ENCODE peak calls at places on chromosomes 13 and 19, in four cellular contexts. One of them, this sample, is unnamed.
A peak's percentile ranks its signal among the peaks of the same experiment; 100 is the strongest.

GRCh38 chr19:1446713-1447564 is 3.0 kb upstream of the APC2 start:
- DNase-seq in K562: no peak
- DNase-seq in HepG2: no peak
- DNase-seq in GM12878: no peak
- DNase-seq in this sample: no peak

GRCh38 chr13:43364210-43365041 is 341.0 kb downstream of the DNAJC15 start:
- DNase-seq in K562: no peak
- DNase-seq in HepG2: no peak
- DNase-seq in GM12878: no peak
- DNase-seq in this sample: no peak

GRCh38 chr13:97280478-97280877 is 58.3 kb downstream of the MBNL2 start:
- DNase-seq in HepG2: no peak
- DNase-seq in GM12878: no peak
- DNase-seq in K562: no peak
- DNase-seq in this sample: no peak

GRCh38 chr13:41548870-41549269 is 91.5 kb downstream of the RGCC start:
- DNase-seq in K562: no peak
- DNase-seq in GM12878: no peak
- DNase-seq in HepG2: no peak
- DNase-seq in this sample: no peak

GRCh38 chr19:56261145-56261544 is 11.4 kb upstream of the EDDM13 start:
- DNase-seq in K562: no peak
- DNase-seq in GM12878: no peak
- DNase-seq in HepG2: no peak
- DNase-seq in this sample: no peak

GRCh38 chr19:46860846-46861690 is at the start of gene ARHGAP35:
- DNase-seq in K562: peak; percentile 85
- DNase-seq in HepG2: no peak
- DNase-seq in GM12878: no peak
- DNase-seq in this sample: no peak

GRCh38 chr13:94112227-94112626 is 367.3 kb downstream of the DCT start:
- DNase-seq in HepG2: peak; percentile 28
- DNase-seq in K562: no peak
- DNase-seq in GM12878: no peak
- DNase-seq in this sample: no peak

GRCh38 chr13:42946927-42947326 is 45.1 kb downstream of the EPSTI1 start:
- DNase-seq in HepG2: no peak
- DNase-seq in GM12878: no peak
- DNase-seq in K562: no peak
- DNase-seq in this sample: no peak

GRCh38 chr13:106513025-106513424 is 22.4 kb downstream of the EFNB2 start:
- DNase-seq in GM12878: no peak
- DNase-seq in K562: no peak
- DNase-seq in HepG2: no peak
- DNase-seq in this sample: no peak

GRCh38 chr19:58196911-58197616 is 14.2 kb downstream of the ZNF274 start:
- DNase-seq in GM12878: no peak
- DNase-seq in HepG2: peak; percentile 10
- DNase-seq in K562: no peak
- DNase-seq in this sample: no peak

GRCh38 chr13:49351871-49352270 is 92.0 kb downstream of the CAB39L start:
- DNase-seq in K562: no peak
- DNase-seq in GM12878: no peak
- DNase-seq in HepG2: no peak
- DNase-seq in this sample: no peak

GRCh38 chr19:20926796-20927195 is 3.7 kb downstream of the ZNF85 start:
- DNase-seq in HepG2: peak; percentile 2
- DNase-seq in K562: no peak
- DNase-seq in GM12878: no peak
- DNase-seq in this sample: no peak

GRCh38 chr13:72208112-72208645 is 341.2 kb upstream of the DACH1 start:
- DNase-seq in HepG2: no peak
- DNase-seq in GM12878: no peak
- DNase-seq in K562: no peak
- DNase-seq in this sample: no peak

GRCh38 chr19:12052057-12052570 is 647 bp downstream of the ZNF878 start:
- DNase-seq in HepG2: no peak
- DNase-seq in GM12878: no peak
- DNase-seq in K562: no peak
- DNase-seq in this sample: no peak

GRCh38 chr19:12095111-12095790 is 30.7 kb downstream of the ZNF844 start:
- DNase-seq in HepG2: no peak
- DNase-seq in GM12878: no peak
- DNase-seq in K562: no peak
- DNase-seq in this sample: no peak

GRCh38 chr19:13100031-13100588 is 2.5 kb downstream of the LYL1 start:
- DNase-seq in HepG2: no peak
- DNase-seq in K562: no peak
- DNase-seq in GM12878: peak; percentile 78
- DNase-seq in this sample: no peak

GRCh38 chr19:49149652-49150105 is 5.5 kb downstream of the HRC start:
- DNase-seq in K562: peak; percentile 33
- DNase-seq in HepG2: peak; percentile 76
- DNase-seq in GM12878: no peak
- DNase-seq in this sample: no peak

GRCh38 chr13:46104868-46105267 is at the start of gene CPB2:
- DNase-seq in HepG2: peak; percentile 73
- DNase-seq in GM12878: no peak
- DNase-seq in K562: no peak
- DNase-seq in this sample: no peak

GRCh38 chr13:29140277-29140676 is 320.1 kb downstream of the MTUS2 start:
- DNase-seq in GM12878: no peak
- DNase-seq in HepG2: no peak
- DNase-seq in K562: no peak
- DNase-seq in this sample: no peak

GRCh38 chr13:109787135-109787954 is 962 bp upstream of the IRS2 start:
- DNase-seq in K562: peak; percentile 51
- DNase-seq in HepG2: no peak
- DNase-seq in GM12878: no peak
- DNase-seq in this sample: no peak

GRCh38 chr19:19185853-19186728 is 5.9 kb downstream of the BORCS8 start:
- DNase-seq in HepG2: peak; percentile 68
- DNase-seq in K562: peak; percentile 69
- DNase-seq in GM12878: no peak
- DNase-seq in this sample: peak; percentile 92

GRCh38 chr19:12737666-12738351 is 512 bp downstream of the GET3 start:
- DNase-seq in GM12878: no peak
- DNase-seq in HepG2: no peak
- DNase-seq in K562: no peak
- DNase-seq in this sample: no peak

GRCh38 chr13:22235285-22235949 is 564.5 kb downstream of the FGF9 start:
- DNase-seq in K562: no peak
- DNase-seq in HepG2: no peak
- DNase-seq in GM12878: no peak
- DNase-seq in this sample: no peak

GRCh38 chr13:46963874-46964273 is 67.0 kb upstream of the HTR2A start:
- DNase-seq in HepG2: no peak
- DNase-seq in K562: no peak
- DNase-seq in GM12878: no peak
- DNase-seq in this sample: no peak

GRCh38 chr13:102845630-102846260 is at the start of gene ERCC5:
- DNase-seq in GM12878: peak; percentile 90
- DNase-seq in K562: peak; percentile 69
- DNase-seq in HepG2: peak; percentile 92
- DNase-seq in this sample: peak; percentile 75

GRCh38 chr13:77333521-77334083 is 6.7 kb upstream of the MYCBP2 start:
- DNase-seq in K562: no peak
- DNase-seq in GM12878: no peak
- DNase-seq in HepG2: no peak
- DNase-seq in this sample: no peak

GRCh38 chr19:35495107-35496064 is 5.1 kb upstream of the KRTDAP start:
- DNase-seq in GM12878: no peak
- DNase-seq in HepG2: peak; percentile 54
- DNase-seq in K562: peak; percentile 94
- DNase-seq in this sample: peak; percentile 77

GRCh38 chr19:52923782-52924593 is 760 bp upstream of the ZNF888 start:
- DNase-seq in K562: peak; percentile 37
- DNase-seq in GM12878: no peak
- DNase-seq in HepG2: peak; percentile 39
- DNase-seq in this sample: peak; percentile 55

GRCh38 chr13:85651440-85651839 is 147.8 kb downstream of the SLITRK6 start:
- DNase-seq in K562: no peak
- DNase-seq in GM12878: no peak
- DNase-seq in HepG2: no peak
- DNase-seq in this sample: no peak

GRCh38 chr13:72839831-72840426 is 58.0 kb downstream of the PIBF1 start:
- DNase-seq in K562: peak; percentile 15
- DNase-seq in GM12878: peak; percentile 3
- DNase-seq in HepG2: peak; percentile 56
- DNase-seq in this sample: peak; percentile 51

GRCh38 chr19:2969104-2969504 is 8.3 kb upstream of the TLE6 start:
- DNase-seq in HepG2: no peak
- DNase-seq in GM12878: no peak
- DNase-seq in K562: no peak
- DNase-seq in this sample: no peak

GRCh38 chr13:44141213-44141724 is 232.4 kb upstream of the SERP2 start:
- DNase-seq in K562: no peak
- DNase-seq in GM12878: no peak
- DNase-seq in HepG2: no peak
- DNase-seq in this sample: no peak

GRCh38 chr19:31286491-31286890 is 62.7 kb downstream of the TSHZ3 start:
- DNase-seq in K562: no peak
- DNase-seq in GM12878: no peak
- DNase-seq in HepG2: no peak
- DNase-seq in this sample: no peak

GRCh38 chr19:11361037-11361770 is 6.0 kb downstream of the PLPPR2 start:
- DNase-seq in GM12878: no peak
- DNase-seq in K562: peak; percentile 92
- DNase-seq in HepG2: no peak
- DNase-seq in this sample: peak; percentile 100

GRCh38 chr19:45069056-45069455 is 7.2 kb downstream of the ZNF296 start:
- DNase-seq in GM12878: no peak
- DNase-seq in K562: no peak
- DNase-seq in HepG2: no peak
- DNase-seq in this sample: no peak

GRCh38 chr13:63190219-63190618 is 1774.6 kb upstream of the PCDH20 start:
- DNase-seq in K562: no peak
- DNase-seq in HepG2: no peak
- DNase-seq in GM12878: no peak
- DNase-seq in this sample: no peak

GRCh38 chr19:2326699-2327360 is 1.6 kb downstream of the LSM7 start:
- DNase-seq in K562: no peak
- DNase-seq in HepG2: no peak
- DNase-seq in GM12878: no peak
- DNase-seq in this sample: no peak

GRCh38 chr13:77190349-77190748 is 136.5 kb downstream of the MYCBP2 start:
- DNase-seq in K562: no peak
- DNase-seq in GM12878: no peak
- DNase-seq in HepG2: no peak
- DNase-seq in this sample: no peak

GRCh38 chr13:95620498-95621140 is 23.9 kb downstream of the DZIP1 start:
- DNase-seq in GM12878: no peak
- DNase-seq in HepG2: no peak
- DNase-seq in K562: no peak
- DNase-seq in this sample: no peak

GRCh38 chr13:95614641-95615245 is 29.8 kb downstream of the DZIP1 start:
- DNase-seq in GM12878: no peak
- DNase-seq in HepG2: no peak
- DNase-seq in K562: no peak
- DNase-seq in this sample: no peak

GRCh38 chr13:95615539-95615938 is 29.0 kb downstream of the DZIP1 start:
- DNase-seq in HepG2: no peak
- DNase-seq in K562: no peak
- DNase-seq in GM12878: no peak
- DNase-seq in this sample: no peak
- TF ChIP-seq EZH2 in HepG2: no peak
- TF ChIP-seq EZH2 in K562: no peak
- TF ChIP-seq EZH2 in GM12878: no peak
- TF ChIP-seq EZH2 in this sample: no peak

DNA sequence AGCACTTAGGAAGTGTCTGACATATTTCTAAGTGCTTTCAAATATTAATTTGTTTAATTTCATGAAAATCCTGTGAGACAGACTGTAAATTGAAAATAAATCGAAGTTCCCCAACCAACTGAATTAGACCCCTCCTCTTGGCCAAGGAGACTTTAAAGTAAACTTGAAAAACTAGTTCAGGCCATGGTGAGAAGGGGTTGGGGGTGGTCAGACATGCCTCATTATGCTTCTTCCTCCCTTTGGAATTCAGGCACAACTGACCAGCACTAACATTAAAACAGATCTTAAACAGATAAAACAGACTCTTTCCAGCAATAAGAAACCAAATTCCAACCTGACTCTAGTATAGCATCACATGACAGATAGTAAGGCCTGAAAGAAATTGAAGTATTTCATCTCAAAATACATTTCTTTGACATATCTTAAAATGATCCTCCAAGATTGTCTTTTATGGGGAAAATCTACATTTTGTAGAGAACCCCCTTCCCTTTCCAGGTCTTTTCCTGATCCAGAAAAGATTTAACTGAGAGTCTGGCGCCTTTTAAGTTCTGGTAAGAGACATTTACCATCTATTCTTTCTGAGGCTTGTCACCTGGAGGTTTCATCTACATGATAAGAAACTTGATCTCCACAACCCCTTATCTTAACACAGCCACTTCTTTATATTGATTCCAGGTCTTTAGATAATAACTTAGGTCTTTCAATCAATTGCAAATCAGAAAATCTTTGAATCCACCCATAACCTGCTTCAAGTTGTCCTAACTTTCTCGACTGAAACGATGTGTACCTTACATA is 336.5 kb downstream of the PCDH20 start:
- DNase-seq in K562: no peak
- DNase-seq in GM12878: no peak
- DNase-seq in HepG2: no peak
- DNase-seq in this sample: no peak
- TF ChIP-seq EP300 in K562: no peak
- TF ChIP-seq EP300 in GM12878: no peak
- TF ChIP-seq EP300 in HepG2: no peak
- TF ChIP-seq EP300 in this sample: no peak

GRCh38 chr13:27979765-27980279 is 8.7 kb downstream of the URAD start:
- DNase-seq in K562: no peak
- DNase-seq in GM12878: no peak
- DNase-seq in HepG2: no peak
- DNase-seq in this sample: no peak

GRCh38 chr13:27982361-27982760 is 6.1 kb downstream of the URAD start:
- DNase-seq in HepG2: no peak
- DNase-seq in K562: no peak
- DNase-seq in GM12878: no peak
- DNase-seq in this sample: no peak

GRCh38 chr13:27981006-27981708 is 7.3 kb downstream of the URAD start:
- DNase-seq in GM12878: no peak
- DNase-seq in K562: no peak
- DNase-seq in HepG2: no peak
- DNase-seq in this sample: no peak

GRCh38 chr13:27979001-27979643 is 9.4 kb downstream of the URAD start:
- DNase-seq in HepG2: no peak
- DNase-seq in GM12878: no peak
- DNase-seq in K562: no peak
- DNase-seq in this sample: no peak

GRCh38 chr13:27980280-27980998 is 8.1 kb downstream of the URAD start:
- DNase-seq in HepG2: no peak
- DNase-seq in GM12878: no peak
- DNase-seq in K562: no peak
- DNase-seq in this sample: peak; percentile 65
- TF ChIP-seq EZH2 in HepG2: no peak
- TF ChIP-seq EZH2 in GM12878: no peak
- TF ChIP-seq EZH2 in K562: no peak
- TF ChIP-seq EZH2 in this sample: peak; percentile 94

GRCh38 chr19:40690699-40691420 is 409 bp upstream of the NUMBL start:
- DNase-seq in HepG2: no peak
- DNase-seq in K562: peak; percentile 95
- DNase-seq in GM12878: peak; percentile 53
- DNase-seq in this sample: peak; percentile 91
- TF ChIP-seq EP300 in HepG2: no peak
- TF ChIP-seq EP300 in K562: peak; percentile 34
- TF ChIP-seq EP300 in GM12878: no peak
- TF ChIP-seq EP300 in this sample: no peak